ENCODE peak calls at places on chromosomes 7 and 10, in nine cellular contexts. R is NCI-H510A treated with DMSO at 0.1 percent for 48 hours; H is COR-L47; C is SK-N-SH; A is PC-9; K is GF-D8; Z is stimulated activated CD8-positive, alpha-beta memory T cell treated with anti-CD3 and anti-CD28 coated beads, Interleukin-4, amount 100 ng/mL, for 48 hours; U is neural crest cell; L is Kasumi-1. X is an unnamed sample.

GRCh38 chr10:83606275-83606674 is 533.0 kb upstream of the GHITM start:
- DNase-seq in R (peak; percentile 86), H (no peak), C (peak; percentile 6), A (no peak), K (no peak), Z (no peak), U (no peak), L (no peak), X (no peak)

GRCh38 chr10:42351745-42352144 is 286.6 kb downstream of the ZNF33B start:
- DNase-seq in R (no peak), H (no peak), C (no peak), A (no peak), K (no peak), Z (no peak), U (no peak), L (no peak), X (no peak)

GRCh38 chr10:88234332-88234731 is 348.8 kb downstream of the RNLS start:
- DNase-seq in R (no peak), H (no peak), C (no peak), A (no peak), K (no peak), Z (no peak), U (no peak), L (no peak), X (no peak)

GRCh38 chr7:95440394-95441038 is 5.7 kb upstream of the PON2 start:
- DNase-seq in R (no peak), H (no peak), C (no peak), A (no peak), K (no peak), Z (no peak), U (no peak), L (no peak), X (no peak)

GRCh38 chr7:13282377-13282980 is 595.0 kb downstream of the ARL4A start:
- DNase-seq in R (peak; percentile 32), H (peak; percentile 31), C (peak; percentile 6), A (no peak), K (peak; percentile 11), Z (no peak), U (no peak), L (peak; percentile 19), X (peak; percentile 54)

GRCh38 chr10:52955337-52955736 is 182.8 kb upstream of the MBL2 start:
- DNase-seq in R (no peak), H (no peak), C (no peak), A (no peak), K (no peak), Z (no peak), U (no peak), L (no peak), X (no peak)

GRCh38 chr10:13739178-13739577 is 152.4 kb downstream of the PRPF18 start:
- DNase-seq in R (no peak), H (no peak), C (no peak), A (no peak), K (no peak), Z (no peak), U (no peak), L (no peak), X (no peak)

GRCh38 chr7:127378537-127378936 is 14.0 kb downstream of the ZNF800 start:
- DNase-seq in R (no peak), H (no peak), C (no peak), A (no peak), K (no peak), Z (no peak), U (no peak), L (no peak), X (no peak)

GRCh38 chr7:86978804-86979506 is 80.5 kb downstream of the ELAPOR2 start:
- DNase-seq in R (no peak), H (no peak), C (no peak), A (no peak), K (no peak), Z (no peak), U (no peak), L (no peak), X (peak; percentile 60)